ENCODE peak calls at places on chromosomes 6 and 20, in five cellular contexts. One of them, this sample, is unnamed.

GRCh38 chr20:24657211-24657610 is 187.8 kb downstream of the SYNDIG1 start:
- DNase-seq in dorsolateral prefrontal cortex: peak; percentile 26
- DNase-seq in adrenal gland: peak; percentile 23
- DNase-seq in stomach: peak; percentile 72
- DNase-seq in lower lobe of right lung: no peak
- DNase-seq in this sample: no peak

GRCh38 chr6:53361549-53362031 is 12.8 kb upstream of the ELOVL5 start:
- DNase-seq in dorsolateral prefrontal cortex: no peak
- DNase-seq in adrenal gland: peak; percentile 86
- DNase-seq in stomach: no peak
- DNase-seq in lower lobe of right lung: peak; percentile 93
- DNase-seq in this sample: no peak

GRCh38 chr20:35698298-35699126 is 640 bp downstream of the NFS1 start:
- DNase-seq in dorsolateral prefrontal cortex: no peak
- DNase-seq in adrenal gland: peak; percentile 39
- DNase-seq in stomach: peak; percentile 17
- DNase-seq in lower lobe of right lung: no peak
- DNase-seq in this sample: peak; percentile 65

GRCh38 chr6:167474725-167475124 is 149.8 kb downstream of the TTLL2 start:
- DNase-seq in dorsolateral prefrontal cortex: no peak
- DNase-seq in adrenal gland: no peak
- DNase-seq in stomach: no peak
- DNase-seq in lower lobe of right lung: no peak
- DNase-seq in this sample: no peak

GRCh38 chr6:1798965-1799325 is 189.2 kb downstream of the FOXC1 start:
- DNase-seq in dorsolateral prefrontal cortex: no peak
- DNase-seq in adrenal gland: no peak
- DNase-seq in stomach: no peak
- DNase-seq in lower lobe of right lung: no peak
- DNase-seq in this sample: no peak

GRCh38 chr6:21049572-21049971 is 515.3 kb downstream of the CDKAL1 start:
- DNase-seq in dorsolateral prefrontal cortex: no peak
- DNase-seq in adrenal gland: no peak
- DNase-seq in stomach: no peak
- DNase-seq in lower lobe of right lung: no peak
- DNase-seq in this sample: no peak

GRCh38 chr20:41468994-41469600 is 102.5 kb upstream of the EMILIN3 start:
- DNase-seq in dorsolateral prefrontal cortex: no peak
- DNase-seq in adrenal gland: no peak
- DNase-seq in stomach: no peak
- DNase-seq in lower lobe of right lung: no peak
- DNase-seq in this sample: no peak

GRCh38 chr20:35404614-35405259 is 7.0 kb downstream of the UQCC1 start:
- DNase-seq in dorsolateral prefrontal cortex: no peak
- DNase-seq in adrenal gland: no peak
- DNase-seq in stomach: no peak
- DNase-seq in lower lobe of right lung: no peak
- DNase-seq in this sample: no peak

GRCh38 chr6:108565091-108565766 is 4.5 kb downstream of the FOXO3 start:
- DNase-seq in dorsolateral prefrontal cortex: no peak
- DNase-seq in adrenal gland: no peak
- DNase-seq in stomach: no peak
- DNase-seq in lower lobe of right lung: no peak
- DNase-seq in this sample: no peak

GRCh38 chr6:132719736-132720448 is 6.0 kb upstream of the VNN1 start:
- DNase-seq in dorsolateral prefrontal cortex: no peak
- DNase-seq in adrenal gland: no peak
- DNase-seq in stomach: no peak
- DNase-seq in lower lobe of right lung: no peak
- DNase-seq in this sample: no peak

GRCh38 chr6:27237089-27237723 is 10.3 kb upstream of the PRSS16 start:
- DNase-seq in dorsolateral prefrontal cortex: no peak
- DNase-seq in adrenal gland: no peak
- DNase-seq in stomach: no peak
- DNase-seq in lower lobe of right lung: no peak
- DNase-seq in this sample: no peak

GRCh38 chr6:47404436-47404835 is 73.2 kb upstream of the CD2AP start:
- DNase-seq in dorsolateral prefrontal cortex: no peak
- DNase-seq in adrenal gland: no peak
- DNase-seq in stomach: no peak
- DNase-seq in lower lobe of right lung: no peak
- DNase-seq in this sample: no peak
- H3K27ac ChIP-seq in dorsolateral prefrontal cortex: no peak overlapping the region
- H3K27ac ChIP-seq in adrenal gland: no peak overlapping the region
- H3K27ac ChIP-seq in stomach: no peak overlapping the region
- H3K27ac ChIP-seq in lower lobe of right lung: no peak overlapping the region
- H3K27ac ChIP-seq in this sample: no peak overlapping the region

GRCh38 chr6:152696543-152696942 is 1.2 kb upstream of the MYCT1 start:
- DNase-seq in dorsolateral prefrontal cortex: no peak
- DNase-seq in adrenal gland: no peak
- DNase-seq in stomach: no peak
- DNase-seq in lower lobe of right lung: no peak
- DNase-seq in this sample: peak; percentile 55

GRCh38 chr6:152698692-152699091 is 995 bp downstream of the MYCT1 start:
- DNase-seq in dorsolateral prefrontal cortex: no peak
- DNase-seq in adrenal gland: no peak
- DNase-seq in stomach: no peak
- DNase-seq in lower lobe of right lung: no peak
- DNase-seq in this sample: no peak

GRCh38 chr6:152700427-152700826 is 2.7 kb downstream of the MYCT1 start:
- DNase-seq in dorsolateral prefrontal cortex: no peak
- DNase-seq in adrenal gland: no peak
- DNase-seq in stomach: no peak
- DNase-seq in lower lobe of right lung: no peak
- DNase-seq in this sample: no peak

GRCh38 chr6:152695317-152696043 is 2.2 kb upstream of the MYCT1 start:
- DNase-seq in dorsolateral prefrontal cortex: no peak
- DNase-seq in adrenal gland: no peak
- DNase-seq in stomach: no peak
- DNase-seq in lower lobe of right lung: no peak
- DNase-seq in this sample: no peak

DNA sequence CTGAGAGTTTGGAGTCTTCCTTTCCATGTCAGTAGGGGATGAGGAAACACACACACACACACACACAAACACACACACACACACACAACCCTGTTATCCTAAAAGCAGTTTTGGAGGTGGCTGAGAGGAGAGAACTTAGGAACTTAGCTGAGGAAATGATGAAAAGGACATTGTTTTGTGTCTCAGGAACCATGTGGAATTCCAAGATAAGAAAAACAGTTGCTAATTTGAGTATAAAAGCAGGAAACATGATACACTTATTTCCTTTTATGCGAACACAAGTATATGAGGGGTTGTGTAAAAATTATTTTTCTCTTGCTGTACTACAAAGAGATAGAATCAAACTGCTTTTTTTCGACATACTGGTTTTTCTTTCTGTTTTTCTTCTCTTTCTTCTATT is at the start of gene MYCT1:
- DNase-seq in dorsolateral prefrontal cortex: no peak
- DNase-seq in adrenal gland: no peak
- DNase-seq in stomach: no peak
- DNase-seq in lower lobe of right lung: no peak
- DNase-seq in this sample: no peak
- H3K27ac ChIP-seq in dorsolateral prefrontal cortex: peak within 1 kb of the TSS; percentile 25
- H3K27ac ChIP-seq in adrenal gland: no peak within 1 kb of the TSS
- H3K27ac ChIP-seq in stomach: no peak within 1 kb of the TSS
- H3K27ac ChIP-seq in lower lobe of right lung: peak within 1 kb of the TSS; percentile 63
- H3K27ac ChIP-seq in this sample: no peak within 1 kb of the TSS

GRCh38 chr20:2673453-2673852 is 9.4 kb upstream of the IDH3B start:
- DNase-seq in dorsolateral prefrontal cortex: no peak
- DNase-seq in adrenal gland: no peak
- DNase-seq in stomach: no peak
- DNase-seq in lower lobe of right lung: no peak
- DNase-seq in this sample: no peak
- H3K27ac ChIP-seq in dorsolateral prefrontal cortex: no peak overlapping the region
- H3K27ac ChIP-seq in adrenal gland: no peak overlapping the region
- H3K27ac ChIP-seq in stomach: no peak overlapping the region
- H3K27ac ChIP-seq in lower lobe of right lung: no peak overlapping the region
- H3K27ac ChIP-seq in this sample: no peak overlapping the region

DNA sequence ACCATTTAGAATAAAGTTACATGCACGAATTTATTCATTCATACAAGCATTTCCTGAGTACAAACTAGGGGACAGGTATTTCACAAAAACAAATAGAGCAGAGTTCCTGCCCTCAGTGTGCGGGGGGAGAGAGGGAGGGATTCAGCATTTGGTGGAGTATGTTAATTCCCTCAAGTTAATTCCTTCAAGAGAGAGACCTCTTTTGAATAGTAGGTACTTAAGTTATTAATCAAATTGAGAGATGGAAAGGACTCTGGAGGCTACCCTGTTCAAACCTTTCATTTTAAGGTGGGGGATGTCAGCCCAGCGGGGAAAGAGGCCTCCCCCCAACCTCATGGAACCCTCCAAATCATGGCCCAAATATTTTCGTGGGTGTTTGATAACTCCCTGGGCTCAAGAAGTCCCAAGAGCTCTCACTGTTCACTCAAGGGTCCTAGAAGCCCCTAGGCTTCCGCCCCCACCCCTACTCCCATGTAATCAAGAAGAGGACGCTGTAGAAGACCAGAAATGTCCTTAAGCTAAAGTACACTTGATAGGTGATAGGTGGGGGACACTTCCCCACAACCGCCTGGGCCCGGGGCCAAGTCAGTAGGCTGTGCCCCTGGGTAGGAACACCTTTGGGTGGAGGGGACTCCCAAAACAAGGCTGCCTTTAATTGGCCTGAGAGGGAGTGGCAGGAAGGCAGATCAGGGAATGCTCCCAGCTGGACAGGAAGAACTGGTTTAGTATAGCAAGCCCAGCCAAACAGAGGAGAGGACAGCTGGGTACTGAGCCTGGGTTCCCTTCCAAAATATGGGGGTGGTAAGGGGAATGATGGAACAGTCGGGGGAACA is 2.9 kb downstream of the SDC4 start:
- DNase-seq in dorsolateral prefrontal cortex: no peak
- DNase-seq in adrenal gland: no peak
- DNase-seq in stomach: peak; percentile 82
- DNase-seq in lower lobe of right lung: peak; percentile 91
- DNase-seq in this sample: peak; percentile 89
- H3K27ac ChIP-seq in dorsolateral prefrontal cortex: peak overlapping the region; percentile 53
- H3K27ac ChIP-seq in adrenal gland: peak overlapping the region; percentile 63
- H3K27ac ChIP-seq in stomach: peak overlapping the region; percentile 91
- H3K27ac ChIP-seq in lower lobe of right lung: peak overlapping the region; percentile 93
- H3K27ac ChIP-seq in this sample: peak overlapping the region; percentile 97

This sample was measured in RWPE1.